ENCODE peak calls at places on chromosomes 16 and 17, in six cellular contexts. One of them, this sample, is unnamed.

GRCh38 chr17:44007346-44008204 is 3.2 kb downstream of the NAGS start:
- DNase-seq in HepG2: no peak
- DNase-seq in K562: no peak
- DNase-seq in GM12891: no peak
- DNase-seq in H1: peak; percentile 49
- DNase-seq in GM12878: no peak
- DNase-seq in this sample: no peak

GRCh38 chr17:14070344-14071007 is 1.2 kb downstream of the COX10 start:
- DNase-seq in HepG2: peak; percentile 46
- DNase-seq in K562: no peak
- DNase-seq in GM12891: no peak
- DNase-seq in H1: no peak
- DNase-seq in GM12878: no peak
- DNase-seq in this sample: no peak

GRCh38 chr16:22123146-22123545 is 30.8 kb downstream of the VWA3A start:
- DNase-seq in HepG2: no peak
- DNase-seq in K562: no peak
- DNase-seq in GM12891: no peak
- DNase-seq in H1: no peak
- DNase-seq in GM12878: no peak
- DNase-seq in this sample: no peak

GRCh38 chr16:82045471-82046178 is 10.6 kb downstream of the HSD17B2 start:
- DNase-seq in HepG2: no peak
- DNase-seq in K562: no peak
- DNase-seq in GM12891: no peak
- DNase-seq in H1: no peak
- DNase-seq in GM12878: no peak
- DNase-seq in this sample: no peak

GRCh38 chr17:39196820-39197331 is 593 bp downstream of the CACNB1 start:
- DNase-seq in HepG2: no peak
- DNase-seq in K562: peak; percentile 52
- DNase-seq in GM12891: no peak
- DNase-seq in H1: peak; percentile 52
- DNase-seq in GM12878: no peak
- DNase-seq in this sample: no peak

GRCh38 chr17:74276561-74277009 is 2.6 kb downstream of the DNAI2 start:
- DNase-seq in HepG2: no peak
- DNase-seq in K562: no peak
- DNase-seq in GM12891: no peak
- DNase-seq in H1: no peak
- DNase-seq in GM12878: no peak
- DNase-seq in this sample: no peak

GRCh38 chr16:3954411-3954921 is 74.0 kb upstream of the CREBBP start:
- DNase-seq in HepG2: peak; percentile 17
- DNase-seq in K562: no peak
- DNase-seq in GM12891: no peak
- DNase-seq in H1: no peak
- DNase-seq in GM12878: no peak
- DNase-seq in this sample: no peak

GRCh38 chr17:53950207-53950857 is 127.6 kb downstream of the KIF2B start:
- DNase-seq in HepG2: peak; percentile 72
- DNase-seq in K562: no peak
- DNase-seq in GM12891: no peak
- DNase-seq in H1: peak; percentile 55
- DNase-seq in GM12878: no peak
- DNase-seq in this sample: no peak

GRCh38 chr17:82023447-82024241 is 539 bp downstream of the LRRC45 start:
- DNase-seq in HepG2: no peak
- DNase-seq in K562: no peak
- DNase-seq in GM12891: no peak
- DNase-seq in H1: no peak
- DNase-seq in GM12878: no peak
- DNase-seq in this sample: no peak

GRCh38 chr16:57859331-57859730 is 57.0 kb upstream of the KIFC3 start:
- DNase-seq in HepG2: peak; percentile 67
- DNase-seq in K562: peak; percentile 52
- DNase-seq in GM12891: no peak
- DNase-seq in H1: no peak
- DNase-seq in GM12878: no peak
- DNase-seq in this sample: no peak

GRCh38 chr17:61201211-61201610 is 198.4 kb upstream of the TBX2 start:
- DNase-seq in HepG2: peak; percentile 44
- DNase-seq in K562: no peak
- DNase-seq in GM12891: no peak
- DNase-seq in H1: no peak
- DNase-seq in GM12878: no peak
- DNase-seq in this sample: no peak

GRCh38 chr17:30091771-30092170 is 24.8 kb upstream of the NSRP1 start:
- DNase-seq in HepG2: no peak
- DNase-seq in K562: no peak
- DNase-seq in GM12891: no peak
- DNase-seq in H1: no peak
- DNase-seq in GM12878: no peak
- DNase-seq in this sample: no peak

GRCh38 chr17:80053102-80053501 is 16.7 kb downstream of the CCDC40 start:
- DNase-seq in HepG2: no peak
- DNase-seq in K562: no peak
- DNase-seq in GM12891: no peak
- DNase-seq in H1: no peak
- DNase-seq in GM12878: no peak
- DNase-seq in this sample: no peak

GRCh38 chr17:66949501-66949900 is 15.0 kb upstream of the CACNG4 start:
- DNase-seq in HepG2: no peak
- DNase-seq in K562: no peak
- DNase-seq in GM12891: no peak
- DNase-seq in H1: no peak
- DNase-seq in GM12878: no peak
- DNase-seq in this sample: no peak

GRCh38 chr16:78538284-78538683 is 438.8 kb downstream of the WWOX start:
- DNase-seq in HepG2: no peak
- DNase-seq in K562: no peak
- DNase-seq in GM12891: no peak
- DNase-seq in H1: no peak
- DNase-seq in GM12878: no peak
- DNase-seq in this sample: no peak

GRCh38 chr16:73584157-73584556 is 536.2 kb upstream of the ZFHX3 start:
- DNase-seq in HepG2: no peak
- DNase-seq in K562: no peak
- DNase-seq in GM12891: no peak
- DNase-seq in H1: no peak
- DNase-seq in GM12878: no peak
- DNase-seq in this sample: no peak

GRCh38 chr17:82789806-82790205 is 37.9 kb downstream of the TBCD start:
- DNase-seq in HepG2: no peak
- DNase-seq in K562: no peak
- DNase-seq in GM12891: no peak
- DNase-seq in H1: no peak
- DNase-seq in GM12878: no peak
- DNase-seq in this sample: no peak

GRCh38 chr17:39739020-39739884 is 1.5 kb downstream of the GRB7 start:
- DNase-seq in HepG2: peak; percentile 100
- DNase-seq in K562: peak; percentile 69
- DNase-seq in GM12891: no peak
- DNase-seq in H1: peak; percentile 88
- DNase-seq in GM12878: no peak
- DNase-seq in this sample: no peak

GRCh38 chr16:85328665-85329058 is 216.4 kb upstream of the CIBAR2 start:
- DNase-seq in HepG2: no peak
- DNase-seq in K562: peak; percentile 66
- DNase-seq in GM12891: no peak
- DNase-seq in H1: peak; percentile 87
- DNase-seq in GM12878: no peak
- DNase-seq in this sample: no peak

GRCh38 chr16:85759631-85760419 is 8.9 kb upstream of the C16orf74 start:
- DNase-seq in HepG2: no peak
- DNase-seq in K562: peak; percentile 57
- DNase-seq in GM12891: no peak
- DNase-seq in H1: peak; percentile 75
- DNase-seq in GM12878: no peak
- DNase-seq in this sample: no peak

GRCh38 chr17:11618861-11619566 is 20.7 kb downstream of the DNAH9 start:
- DNase-seq in HepG2: peak; percentile 58
- DNase-seq in K562: no peak
- DNase-seq in GM12891: no peak
- DNase-seq in H1: no peak
- DNase-seq in GM12878: no peak
- DNase-seq in this sample: no peak

GRCh38 chr17:1627987-1628855 is at the start of gene SLC43A2:
- DNase-seq in HepG2: peak; percentile 58
- DNase-seq in K562: peak; percentile 87
- DNase-seq in GM12891: peak; percentile 95
- DNase-seq in H1: peak; percentile 91
- DNase-seq in GM12878: no peak
- DNase-seq in this sample: peak; percentile 96
- TF ChIP-seq POLR2A in HepG2: peak; percentile 30
- TF ChIP-seq POLR2A in K562: peak; percentile 75
- TF ChIP-seq POLR2A in GM12891: no peak
- TF ChIP-seq POLR2A in H1: no peak
- TF ChIP-seq POLR2A in GM12878: peak; percentile 73
- TF ChIP-seq POLR2A in this sample: peak; percentile 2

GRCh38 chr16:6081320-6081976 is 983.9 kb upstream of the EEF2KMT start:
- DNase-seq in HepG2: peak; percentile 20
- DNase-seq in K562: peak; percentile 74
- DNase-seq in GM12891: peak; percentile 16
- DNase-seq in H1: peak; percentile 86
- DNase-seq in GM12878: no peak
- DNase-seq in this sample: no peak
- TF ChIP-seq TAF1 in HepG2: no peak
- TF ChIP-seq TAF1 in K562: no peak
- TF ChIP-seq TAF1 in GM12891: no peak
- TF ChIP-seq TAF1 in H1: no peak
- TF ChIP-seq TAF1 in GM12878: no peak
- TF ChIP-seq TAF1 in this sample: no peak

GRCh38 chr17:17474341-17474740 is 2.5 kb upstream of the MED9 start:
- DNase-seq in HepG2: no peak
- DNase-seq in K562: no peak
- DNase-seq in GM12891: no peak
- DNase-seq in H1: no peak
- DNase-seq in GM12878: no peak
- DNase-seq in this sample: no peak

GRCh38 chr17:17479209-17479608 is 2.4 kb downstream of the MED9 start:
- DNase-seq in HepG2: peak; percentile 58
- DNase-seq in K562: no peak
- DNase-seq in GM12891: no peak
- DNase-seq in H1: no peak
- DNase-seq in GM12878: no peak
- DNase-seq in this sample: no peak

GRCh38 chr17:17480593-17481148 is 3.9 kb downstream of the MED9 start:
- DNase-seq in HepG2: no peak
- DNase-seq in K562: no peak
- DNase-seq in GM12891: no peak
- DNase-seq in H1: no peak
- DNase-seq in GM12878: no peak
- DNase-seq in this sample: no peak

GRCh38 chr17:17472333-17472920 is 4.4 kb upstream of the MED9 start:
- DNase-seq in HepG2: no peak
- DNase-seq in K562: no peak
- DNase-seq in GM12891: no peak
- DNase-seq in H1: no peak
- DNase-seq in GM12878: no peak
- DNase-seq in this sample: no peak

GRCh38 chr17:17476865-17477467 is at the start of gene MED9:
- DNase-seq in HepG2: peak; percentile 82
- DNase-seq in K562: peak; percentile 95
- DNase-seq in GM12891: peak; percentile 98
- DNase-seq in H1: peak; percentile 98
- DNase-seq in GM12878: peak; percentile 64
- DNase-seq in this sample: peak; percentile 98
- TF ChIP-seq POLR2A in HepG2: peak; percentile 67
- TF ChIP-seq POLR2A in K562: peak; percentile 84
- TF ChIP-seq POLR2A in GM12891: peak; percentile 59
- TF ChIP-seq POLR2A in H1: peak; percentile 91
- TF ChIP-seq POLR2A in GM12878: peak; percentile 97
- TF ChIP-seq POLR2A in this sample: peak; percentile 77

DNA sequence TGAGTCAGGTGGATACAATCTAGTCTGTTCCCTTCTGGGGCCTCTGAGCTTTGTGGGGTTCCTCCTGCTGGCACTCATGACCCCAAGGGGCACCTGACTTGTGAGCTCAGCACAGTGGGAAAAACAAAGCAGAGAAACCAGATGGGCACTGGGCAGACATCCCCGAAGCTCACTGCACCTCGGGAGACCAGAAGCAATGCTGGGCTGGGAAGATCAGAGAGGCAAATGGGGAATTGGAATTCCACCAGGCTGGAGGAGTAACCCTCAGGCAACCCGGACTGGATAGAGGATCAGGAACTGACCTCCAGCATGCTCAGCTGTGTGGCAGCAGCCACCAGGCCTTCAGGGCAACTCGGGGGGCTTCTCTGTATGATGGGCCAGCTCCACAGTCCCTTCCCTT is 50.3 kb downstream of the ABCC12 start:
- DNase-seq in HepG2: no peak
- DNase-seq in K562: no peak
- DNase-seq in GM12891: no peak
- DNase-seq in H1: no peak
- DNase-seq in GM12878: no peak
- DNase-seq in this sample: no peak
- TF ChIP-seq TAF1 in HepG2: no peak
- TF ChIP-seq TAF1 in K562: no peak
- TF ChIP-seq TAF1 in GM12891: no peak
- TF ChIP-seq TAF1 in H1: no peak
- TF ChIP-seq TAF1 in GM12878: no peak
- TF ChIP-seq TAF1 in this sample: no peak

GRCh38 chr16:88883117-88883895 is 16.8 kb upstream of the PABPN1L start:
- DNase-seq in HepG2: no peak
- DNase-seq in K562: no peak
- DNase-seq in GM12891: no peak
- DNase-seq in H1: no peak
- DNase-seq in GM12878: no peak
- DNase-seq in this sample: no peak
- TF ChIP-seq POLR2A in HepG2: no peak
- TF ChIP-seq POLR2A in K562: no peak
- TF ChIP-seq POLR2A in GM12891: no peak
- TF ChIP-seq POLR2A in H1: no peak
- TF ChIP-seq POLR2A in GM12878: no peak
- TF ChIP-seq POLR2A in this sample: no peak

GRCh38 chr16:68081796-68082567 is 3.2 kb upstream of the NFATC3 start:
- DNase-seq in HepG2: no peak
- DNase-seq in K562: no peak
- DNase-seq in GM12891: no peak
- DNase-seq in H1: peak; percentile 35
- DNase-seq in GM12878: no peak
- DNase-seq in this sample: no peak
- TF ChIP-seq TAF1 in HepG2: no peak
- TF ChIP-seq TAF1 in K562: no peak
- TF ChIP-seq TAF1 in GM12891: no peak
- TF ChIP-seq TAF1 in H1: no peak
- TF ChIP-seq TAF1 in GM12878: no peak
- TF ChIP-seq TAF1 in this sample: no peak

GRCh38 chr17:7931709-7932482 is at the start of the genes CNTROB and TRAPPC1:
- DNase-seq in HepG2: peak; percentile 97
- DNase-seq in K562: peak; percentile 93
- DNase-seq in GM12891: peak; percentile 100
- DNase-seq in H1: peak; percentile 98
- DNase-seq in GM12878: peak; percentile 98
- DNase-seq in this sample: peak; percentile 99
- TF ChIP-seq POLR2A in HepG2: peak; percentile 50
- TF ChIP-seq POLR2A in K562: peak; percentile 85
- TF ChIP-seq POLR2A in GM12891: peak; percentile 74
- TF ChIP-seq POLR2A in H1: no peak
- TF ChIP-seq POLR2A in GM12878: peak; percentile 92
- TF ChIP-seq POLR2A in this sample: peak; percentile 74

GRCh38 chr17:9520649-9521435 is 54.8 kb downstream of the STX8 start:
- DNase-seq in HepG2: no peak
- DNase-seq in K562: no peak
- DNase-seq in GM12891: no peak
- DNase-seq in H1: no peak
- DNase-seq in GM12878: no peak
- DNase-seq in this sample: no peak
- TF ChIP-seq TAF1 in HepG2: no peak
- TF ChIP-seq TAF1 in K562: no peak
- TF ChIP-seq TAF1 in GM12891: no peak
- TF ChIP-seq TAF1 in H1: no peak
- TF ChIP-seq TAF1 in GM12878: no peak
- TF ChIP-seq TAF1 in this sample: no peak